ENCODE peak calls at places on chromosome 22, in nine cellular contexts. I is CD8-positive, alpha-beta T cell; W is lung; R is ovary; S is spleen; L is CD4-positive, CD25-positive, alpha-beta regulatory T cell; N is gastrocnemius medialis; D is right cardiac atrium; Z is suprapubic skin. F is an unnamed sample.
A peak's percentile ranks its signal among the peaks of the same experiment; 100 is the strongest.

GRCh38 chr22:37331811-37332536 is 49.7 kb downstream of the CYTH4 start:
- DNase-seq in L (no peak), Z (no peak), R (no peak), D (peak; percentile 2), W (no peak), N (no peak), I (no peak), S (no peak), F (no peak)

GRCh38 chr22:29442976-29443375 is 4.6 kb downstream of the RFPL1 start:
- DNase-seq in S (no peak), R (no peak), D (no peak), W (no peak), N (no peak), I (no peak), L (no peak), Z (no peak), F (no peak)

GRCh38 chr22:39593061-39593930 is 22.7 kb downstream of the CACNA1I start:
- DNase-seq in R (peak; percentile 32), L (no peak), I (no peak), D (no peak), W (no peak), S (no peak), Z (no peak), N (no peak), F (no peak)

GRCh38 chr22:37391702-37392101 is 35.6 kb downstream of the ELFN2 start:
- DNase-seq in D (no peak), S (no peak), L (no peak), Z (no peak), R (no peak), N (no peak), I (no peak), W (no peak), F (no peak)

GRCh38 chr22:36904260-36904659 is 9.2 kb upstream of the CSF2RB start:
- DNase-seq in W (no peak), I (no peak), R (no peak), D (no peak), S (no peak), N (no peak), L (no peak), Z (no peak), F (no peak)

GRCh38 chr22:31210830-31211503 is 1.1 kb upstream of the LIMK2 start:
- DNase-seq in R (no peak), Z (no peak), N (no peak), L (no peak), S (no peak), W (peak; percentile 44), I (no peak), D (no peak), F (no peak)

GRCh38 chr22:29156507-29156906 is 49.2 kb upstream of the EMID1 start:
- DNase-seq in Z (no peak), N (no peak), L (no peak), S (peak; percentile 71), D (no peak), I (no peak), R (peak; percentile 22), W (no peak), F (no peak)

GRCh38 chr22:38724926-38725571 is 19.3 kb downstream of the GTPBP1 start:
- DNase-seq in W (no peak), I (no peak), S (peak; percentile 58), L (peak; percentile 57), Z (no peak), N (no peak), D (no peak), R (no peak), F (no peak)

GRCh38 chr22:44357962-44358553 is 45.3 kb upstream of the SHISAL1 start:
- DNase-seq in L (no peak), N (no peak), W (no peak), D (peak; percentile 89), S (peak; percentile 19), I (no peak), Z (peak; percentile 35), R (peak; percentile 72), F (no peak)

GRCh38 chr22:32650553-32651345 is 150.8 kb upstream of the TIMP3 start:
- DNase-seq in W (no peak), R (no peak), N (no peak), Z (no peak), D (no peak), S (no peak), L (no peak), I (no peak), F (no peak)

GRCh38 chr22:35467788-35468187 is 67.8 kb downstream of the MCM5 start:
- DNase-seq in L (no peak), I (no peak), R (peak; percentile 74), N (peak; percentile 68), S (peak; percentile 77), Z (peak; percentile 85), W (peak; percentile 45), D (peak; percentile 95), F (peak; percentile 23)

GRCh38 chr22:49015459-49015858 is 812.2 kb downstream of the BRD1 start:
- DNase-seq in Z (peak; percentile 67), L (no peak), D (peak; percentile 30), S (no peak), R (no peak), I (peak; percentile 5), N (no peak), W (no peak), F (no peak)

GRCh38 chr22:49017769-49018330 is 809.8 kb downstream of the BRD1 start:
- DNase-seq in S (peak; percentile 53), W (no peak), I (peak; percentile 1), R (peak; percentile 1), L (no peak), Z (peak; percentile 61), D (peak; percentile 33), N (no peak), F (no peak)

GRCh38 chr22:49018601-49019000 is 809.1 kb downstream of the BRD1 start:
- DNase-seq in L (no peak), S (peak; percentile 58), N (no peak), Z (peak; percentile 71), R (peak; percentile 3), I (peak; percentile 8), D (peak; percentile 29), W (no peak), F (no peak)

GRCh38 chr22:49015993-49016908 is 811.4 kb downstream of the BRD1 start:
- DNase-seq in N (no peak), I (peak; percentile 7), D (peak; percentile 73), W (no peak), L (no peak), S (no peak), Z (peak; percentile 74), R (peak; percentile 7), F (no peak)

DNA sequence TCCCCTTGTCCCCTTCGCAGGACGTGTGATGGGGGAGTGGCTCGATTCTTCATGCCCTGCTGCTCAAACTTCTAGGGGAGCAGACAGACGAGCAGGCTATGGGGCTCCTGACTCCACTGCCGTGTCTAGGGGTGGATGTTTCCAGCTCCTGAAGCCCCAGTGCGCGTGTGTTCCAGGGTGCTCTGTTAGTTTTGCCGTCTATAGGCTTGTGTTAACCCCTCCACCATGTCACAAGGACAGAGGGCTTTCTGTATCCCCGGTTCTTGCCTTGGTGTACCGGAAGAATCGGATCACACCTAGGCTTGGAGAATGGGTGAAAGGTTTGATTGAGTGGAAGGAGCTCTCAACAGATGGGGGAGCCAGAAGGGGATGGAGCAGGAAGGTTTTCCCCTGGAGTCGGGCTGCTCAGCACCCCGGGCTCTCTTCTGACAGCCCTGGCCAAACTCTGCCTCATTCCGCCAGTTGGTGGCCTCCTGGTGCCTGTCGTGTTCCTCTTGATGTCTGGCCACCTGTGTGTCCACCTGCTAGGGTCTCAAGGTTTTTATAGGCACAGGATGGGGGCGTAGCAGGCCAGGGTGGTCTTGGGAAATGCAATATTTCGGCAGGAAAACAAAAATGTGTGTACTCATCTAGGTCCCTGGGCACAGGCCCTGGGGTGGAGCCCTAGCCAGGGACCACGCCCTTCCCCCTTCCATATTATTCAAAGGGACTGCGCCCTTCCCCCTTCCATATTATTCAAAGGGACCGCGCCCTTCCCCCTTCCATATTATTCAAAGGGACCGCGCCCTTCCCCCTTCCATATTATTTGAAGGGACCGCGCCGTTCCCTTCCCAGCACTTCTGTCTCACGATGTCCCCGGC is 810.5 kb downstream of the BRD1 start:
- DNase-seq in I (peak; percentile 7), W (no peak), N (no peak), L (no peak), D (peak; percentile 65), R (peak; percentile 1), Z (peak; percentile 45), S (peak; percentile 19), F (no peak)
- H3K9me3 ChIP-seq in I (no peaks in the 10 kb centered on the region), W (no peaks in the 10 kb centered on the region), N (no peaks in the 10 kb centered on the region), L (no peaks in the 10 kb centered on the region), D (no peaks in the 10 kb centered on the region), R (no peaks in the 10 kb centered on the region), Z (no peaks in the 10 kb centered on the region), S (no peaks in the 10 kb centered on the region), F (no peaks in the 10 kb centered on the region)

GRCh38 chr22:24427500-24428164 is at the start of gene ADORA2A:
- DNase-seq in I (peak; percentile 88), L (peak; percentile 90), D (peak; percentile 71), R (no peak), S (peak; percentile 99), Z (no peak), W (no peak), N (no peak), F (no peak)
- H3K4me3 ChIP-seq in I (peak within 1 kb of the TSS; percentile 94), L (peak within 1 kb of the TSS; percentile 98), D (no peak within 1 kb of the TSS), R (no peak within 1 kb of the TSS), S (peak within 1 kb of the TSS; percentile 74), Z (no peak within 1 kb of the TSS), W (no peak within 1 kb of the TSS), N (no peak within 1 kb of the TSS), F (no peak within 1 kb of the TSS)

DNA sequence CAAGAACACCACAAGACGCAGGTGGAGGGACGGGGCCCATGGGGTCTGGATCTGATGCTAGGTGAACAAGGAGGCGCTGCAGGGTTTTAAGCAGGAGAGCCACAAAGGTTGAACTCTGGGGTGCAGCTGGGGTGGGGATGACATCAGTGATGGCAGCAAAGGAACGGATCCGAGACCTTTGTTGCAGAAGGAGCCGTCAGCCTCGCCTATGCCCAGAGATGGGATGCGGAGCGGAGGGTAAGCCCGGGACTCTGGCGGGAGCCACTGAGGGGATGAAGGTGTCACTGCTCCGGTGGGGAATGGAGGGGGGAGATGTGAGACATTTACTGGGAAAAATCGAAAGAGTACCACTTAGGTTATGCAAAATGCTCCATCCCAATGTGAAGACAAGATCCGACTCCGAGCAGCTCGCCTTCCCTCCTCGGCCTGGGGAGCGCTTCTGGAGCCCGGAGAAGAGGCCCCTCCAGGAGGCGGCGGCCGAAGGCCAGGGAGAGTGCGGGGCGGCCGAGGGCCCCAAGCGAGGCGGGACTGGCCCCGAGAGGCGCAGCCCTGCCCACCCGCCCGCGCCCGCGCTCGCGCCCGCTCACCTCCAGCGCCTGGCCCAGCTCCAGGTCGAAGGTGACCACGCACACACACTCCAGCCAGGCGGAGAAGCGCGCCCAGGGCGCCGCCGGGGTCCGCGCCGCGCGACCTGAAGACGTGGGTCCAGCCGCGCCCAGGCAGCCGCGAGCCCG is 420 bp downstream of the DENND6B start:
- DNase-seq in N (no peak), W (no peak), I (no peak), R (no peak), S (no peak), L (no peak), Z (no peak), D (no peak), F (no peak)
- H3K27ac ChIP-seq in N (peak overlapping the region; percentile 55), W (peak overlapping the region; percentile 76), I (no peak overlapping the region), R (no peak overlapping the region), S (no peak overlapping the region), L (no peak overlapping the region), Z (peak overlapping the region; percentile 31), D (no peak overlapping the region), F (no peak overlapping the region)

DNA sequence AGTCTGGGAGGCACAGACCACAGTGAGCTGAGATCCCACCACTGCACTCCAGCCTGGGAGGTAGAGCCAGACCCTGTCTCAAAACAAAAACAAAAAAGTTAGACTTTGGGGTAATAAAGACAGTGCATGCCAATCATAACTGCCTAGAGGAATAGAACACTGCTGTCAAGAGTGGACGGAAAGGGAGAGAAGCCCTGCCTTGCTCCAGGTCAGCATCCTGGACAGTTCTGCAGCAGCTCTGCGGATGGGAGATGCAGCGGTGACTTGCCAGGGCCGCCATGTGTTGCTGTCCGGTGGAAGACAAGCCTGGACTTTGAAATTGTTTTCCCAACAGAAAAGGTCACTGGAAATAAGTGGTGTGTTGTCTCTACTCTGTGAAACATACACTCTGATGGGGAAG is 618.2 kb downstream of the TBC1D22A start:
- DNase-seq in I (no peak), R (no peak), L (no peak), Z (no peak), N (no peak), D (no peak), W (no peak), S (peak; percentile 52), F (no peak)
- H3K9me3 ChIP-seq in I (no peaks in the 10 kb centered on the region), R (no peaks in the 10 kb centered on the region), L (no peaks in the 10 kb centered on the region), Z (no peaks in the 10 kb centered on the region), N (no peaks in the 10 kb centered on the region), D (no peaks in the 10 kb centered on the region), W (no peaks in the 10 kb centered on the region), S (no peaks in the 10 kb centered on the region), F (no peaks in the 10 kb centered on the region)